ENCODE peak calls at places on chromosomes 5 and 9, in six cellular contexts. Z, I, L, M, Y and N are unnamed samples.

GRCh38 chr5:42677156-42677842 is 79.3 kb upstream of the CCDC152 start:
- DNase-seq in I (no peak), L (no peak), Z (no peak), Y (no peak), M (no peak), N (no peak)

GRCh38 chr5:97115932-97116331 is 26.5 kb downstream of the LIX1 start:
- DNase-seq in Y (no peak), I (no peak), L (no peak), Z (no peak), M (no peak), N (no peak)

GRCh38 chr9:72526901-72527800 is 5.7 kb downstream of the TMC1 start:
- DNase-seq in L (peak), M (peak), Y (peak), Z (peak), I (peak), N (peak)

GRCh38 chr9:15157371-15157770 is 149.6 kb downstream of the TTC39B start:
- DNase-seq in I (no peak), Z (no peak), Y (no peak), M (no peak), L (no peak), N (no peak)

GRCh38 chr5:172450861-172451695 is 3.2 kb downstream of the SH3PXD2B start:
- DNase-seq in Y (no peak), M (no peak), I (no peak), Z (no peak), L (peak), N (no peak)

GRCh38 chr5:95863383-95863757 is 40.8 kb upstream of the GLRX start:
- DNase-seq in Z (no peak), L (no peak), M (peak), I (no peak), Y (no peak), N (no peak)

GRCh38 chr5:58635416-58635815 is 52.5 kb downstream of the RAB3C start:
- DNase-seq in I (no peak), M (no peak), Z (no peak), L (no peak), Y (no peak), N (no peak)

GRCh38 chr9:129464972-129465833 is 155.7 kb downstream of the C9orf50 start:
- DNase-seq in I (no peak), Z (no peak), M (peak), L (peak), Y (no peak), N (no peak)

GRCh38 chr9:463455-464125 is 248.9 kb downstream of the DOCK8 start:
- DNase-seq in Z (no peak), I (no peak), Y (no peak), L (no peak), M (no peak), N (no peak)

GRCh38 chr9:462611-463010 is 247.9 kb downstream of the DOCK8 start:
- DNase-seq in M (no peak), Z (no peak), Y (no peak), I (no peak), L (no peak), N (no peak)

GRCh38 chr9:456365-456764 is 241.7 kb downstream of the DOCK8 start:
- DNase-seq in M (no peak), Z (peak), Y (no peak), I (no peak), L (peak), N (no peak)

DNA sequence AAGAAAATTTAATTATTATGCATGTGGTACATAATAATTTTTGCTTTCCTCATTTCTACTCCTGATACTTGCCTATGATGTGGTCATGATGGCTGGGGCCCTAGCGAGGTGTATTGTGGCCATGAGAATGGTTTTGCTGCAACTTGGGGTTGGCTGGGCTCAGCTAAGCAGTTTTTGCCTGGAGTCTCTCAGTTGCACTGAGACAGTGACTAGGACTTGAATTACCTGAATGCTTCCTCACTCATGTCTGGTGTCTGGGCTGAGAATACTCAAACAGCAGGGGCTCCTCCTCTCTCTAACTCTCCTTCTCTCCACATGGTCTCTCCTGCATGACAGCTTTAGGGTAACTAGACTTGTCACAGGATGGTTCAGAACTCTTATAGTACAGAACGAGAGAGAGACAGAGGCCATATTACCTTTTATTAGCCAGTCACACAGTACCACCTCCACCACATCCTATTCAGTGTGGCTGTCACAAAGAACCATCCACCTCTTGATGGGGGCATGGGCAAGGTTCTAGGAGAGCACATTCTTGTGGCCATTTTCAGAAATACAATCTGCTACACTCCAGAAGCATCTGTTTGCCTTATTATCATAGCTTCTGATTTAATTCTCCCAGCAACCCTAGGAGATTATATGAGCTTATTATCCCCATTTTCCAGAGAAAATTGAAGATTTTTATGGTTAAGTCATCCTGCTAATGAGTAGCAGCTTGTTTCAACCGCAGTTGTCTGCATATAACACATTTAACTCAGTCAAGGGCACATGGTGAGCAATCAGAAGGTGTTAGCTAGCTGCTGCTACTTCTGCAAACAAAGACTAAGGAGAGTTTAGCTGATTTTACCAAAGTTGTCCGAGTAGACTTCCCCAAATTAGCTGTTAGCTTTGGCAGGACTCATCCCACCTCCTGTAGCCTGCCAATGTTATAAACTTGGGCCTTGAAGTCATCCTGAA is 245.1 kb downstream of the DOCK8 start:
- DNase-seq in Y (no peak), Z (no peak), M (no peak), L (no peak), I (no peak), N (no peak)
- H3K4me3 ChIP-seq in Y (no peak), Z (no peak), M (no peak), L (no peak), I (no peak), N (no peak)

GRCh38 chr9:76756273-76756650 is 8.0 kb upstream of the PCA3 start:
- DNase-seq in Y (peak), L (no peak), I (no peak), M (peak), Z (no peak), N (no peak)
- TF ChIP-seq CTCF in Y (no peak), L (no peak), I (peak), M (peak), Z (no peak), N (peak)

DNA sequence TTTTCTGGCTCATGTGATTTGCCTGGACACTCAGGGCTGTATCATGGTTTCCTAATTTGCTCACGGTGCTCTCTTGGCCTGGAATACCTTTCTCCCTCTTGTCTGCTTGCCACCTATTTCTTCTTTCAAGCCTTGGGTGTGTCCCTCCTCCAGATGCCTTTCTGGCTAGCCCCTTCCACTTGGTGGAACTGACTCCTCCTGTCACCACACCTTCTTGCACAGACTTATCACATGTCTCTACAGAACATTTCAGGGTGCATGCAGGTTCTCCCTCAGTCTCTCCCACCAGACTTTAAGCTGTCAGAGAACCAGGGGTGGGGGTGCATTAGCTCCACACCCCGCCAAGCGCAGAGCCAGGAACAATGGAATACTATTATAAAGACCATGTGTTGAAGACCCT is 1.9 kb downstream of the TBC1D2 start:
- DNase-seq in Y (no peak), Z (no peak), L (no peak), M (no peak), I (no peak), N (no peak)
- H3K4me3 ChIP-seq in Y (peak), Z (peak), L (no peak), M (peak), I (peak), N (peak)

GRCh38 chr9:108278341-108278740 is 577.4 kb downstream of the ACTL7B start:
- DNase-seq in L (no peak), M (no peak), I (no peak), Z (no peak), Y (no peak), N (no peak)

GRCh38 chr9:108286807-108287206 is 569.0 kb downstream of the ACTL7B start:
- DNase-seq in L (no peak), Z (no peak), Y (no peak), M (no peak), I (no peak), N (no peak)

GRCh38 chr9:108282872-108283271 is 572.9 kb downstream of the ACTL7B start:
- DNase-seq in Z (no peak), I (no peak), L (no peak), Y (no peak), M (peak), N (no peak)
- TF ChIP-seq CTCF in Z (peak), I (peak), L (no peak), Y (peak), M (peak), N (peak)

GRCh38 chr9:126117158-126117425 is 209.5 kb upstream of the MVB12B start:
- DNase-seq in I (peak), Y (no peak), Z (no peak), M (no peak), L (no peak), N (no peak)

GRCh38 chr9:126119731-126120130 is 206.9 kb upstream of the MVB12B start:
- DNase-seq in Y (no peak), I (no peak), L (no peak), Z (no peak), M (no peak), N (no peak)

GRCh38 chr9:126116351-126117157 is 210.1 kb upstream of the MVB12B start:
- DNase-seq in Y (no peak), M (no peak), I (peak), Z (peak), L (no peak), N (no peak)

GRCh38 chr9:126114850-126115460 is 211.7 kb upstream of the MVB12B start:
- DNase-seq in I (peak), M (no peak), L (no peak), Y (no peak), Z (peak), N (no peak)

GRCh38 chr9:126117631-126118030 is 209.0 kb upstream of the MVB12B start:
- DNase-seq in I (peak), M (no peak), L (no peak), Y (no peak), Z (no peak), N (no peak)
- H3K4me3 ChIP-seq in I (no peak), M (no peak), L (no peak), Y (no peak), Z (no peak), N (no peak)

GRCh38 chr5:139415221-139415861 is 11.5 kb upstream of the SPATA24 start:
- DNase-seq in Z (no peak), L (no peak), I (no peak), Y (no peak), M (no peak), N (no peak)

GRCh38 chr5:139416651-139417050 is 12.8 kb upstream of the SPATA24 start:
- DNase-seq in Y (no peak), Z (no peak), I (no peak), M (no peak), L (no peak), N (no peak)

GRCh38 chr5:139414601-139415121 is 10.8 kb upstream of the SPATA24 start:
- DNase-seq in Y (no peak), Z (no peak), M (no peak), I (no peak), L (no peak), N (no peak)

GRCh38 chr5:139417214-139417613 is 13.3 kb upstream of the SPATA24 start:
- DNase-seq in Y (no peak), L (no peak), Z (no peak), I (no peak), M (peak), N (no peak)

DNA sequence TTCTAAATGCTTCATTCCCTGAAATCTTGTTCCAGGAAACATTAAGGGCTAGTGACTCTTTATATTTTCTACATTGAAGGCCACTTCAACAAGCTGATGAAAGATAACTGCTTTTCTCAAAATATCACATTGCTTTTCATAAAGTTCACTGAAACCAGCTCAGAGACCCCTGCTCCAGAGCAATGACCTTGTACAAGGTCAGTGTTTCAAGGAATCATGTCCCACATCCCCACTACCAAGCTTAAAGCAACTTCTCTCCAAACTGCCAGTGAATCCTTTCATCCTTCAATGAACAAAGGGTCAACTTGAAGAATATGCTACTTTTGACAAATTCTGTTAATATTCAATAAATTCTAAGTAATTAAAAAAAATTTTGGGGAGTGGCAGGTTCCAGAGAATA is 12.0 kb upstream of the SPATA24 start:
- DNase-seq in I (no peak), Y (no peak), M (no peak), Z (no peak), L (no peak), N (no peak)
- TF ChIP-seq CTCF in I (no peak), Y (no peak), M (no peak), Z (no peak), L (no peak), N (no peak)

DNA sequence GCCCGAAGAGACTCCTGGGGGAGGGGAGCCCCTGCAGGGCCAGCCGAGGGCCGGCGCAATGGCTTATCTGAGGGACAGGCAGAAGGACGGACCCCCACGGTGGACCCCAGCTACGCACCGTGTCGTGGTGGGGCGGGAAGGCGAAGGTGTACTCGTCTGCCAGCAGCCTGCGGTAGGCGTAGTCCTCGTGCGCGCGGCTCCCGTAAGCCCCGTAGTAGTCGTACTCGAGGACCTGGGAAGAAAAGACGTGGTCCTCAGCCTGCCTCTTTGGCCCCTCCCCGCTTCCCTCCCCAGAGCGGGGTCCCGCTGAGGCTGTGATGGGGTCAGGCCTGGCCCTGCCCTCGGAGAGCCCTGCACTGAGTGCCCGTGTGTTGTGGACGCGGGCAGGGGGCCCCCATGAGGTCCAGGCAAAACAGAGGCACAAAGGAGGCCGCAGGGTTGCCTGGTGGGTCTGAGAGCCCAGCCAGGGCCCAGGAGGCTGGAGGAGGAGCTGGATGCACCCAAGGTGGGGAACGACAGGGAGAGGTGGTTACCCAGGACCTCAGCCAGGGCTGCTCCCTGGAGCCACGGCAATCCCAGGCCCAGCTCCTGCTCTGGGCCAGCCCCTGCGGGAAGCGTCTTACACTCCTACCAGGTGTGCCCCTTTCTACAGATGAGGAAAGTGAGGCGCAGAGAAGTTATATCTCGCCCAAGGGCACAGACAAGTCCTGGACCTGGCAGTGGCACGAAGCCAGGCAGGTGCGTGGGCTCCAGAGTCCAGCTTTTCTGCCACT is 35.2 kb downstream of the SARDH start:
- DNase-seq in L (peak), I (peak), M (no peak), Z (no peak), Y (no peak), N (no peak)
- H3K4me3 ChIP-seq in L (peak), I (peak), M (no peak), Z (peak), Y (no peak), N (no peak)